ENCODE peak calls at places on chromosome 2, in four cellular contexts. X is A549, R is K562, A is HepG2. V is an unnamed sample.

GRCh38 chr2:112534826-112535225 is 7.4 kb upstream of the POLR1B start:
- DNase-seq in X (no peak), R (no peak), A (no peak), V (no peak)

GRCh38 chr2:158460632-158461297 is 4.0 kb downstream of the PKP4 start:
- DNase-seq in X (no peak), R (no peak), A (peak; percentile 14), V (no peak)

GRCh38 chr2:163171786-163172549 is 333.4 kb upstream of the KCNH7 start:
- DNase-seq in X (no peak), R (no peak), A (no peak), V (no peak)

GRCh38 chr2:232626584-232626983 is 6.8 kb upstream of the EFHD1 start:
- DNase-seq in X (no peak), R (no peak), A (no peak), V (no peak)

GRCh38 chr2:128511731-128512663 is 193.3 kb upstream of the HS6ST1 start:
- DNase-seq in X (no peak), R (no peak), A (no peak), V (no peak)

GRCh38 chr2:240247868-240248820 is 107.7 kb upstream of the OTOS start:
- DNase-seq in X (no peak), R (no peak), A (no peak), V (no peak)

GRCh38 chr2:69188174-69188900 is 175.4 kb downstream of the ANTXR1 start:
- DNase-seq in X (no peak), R (no peak), A (no peak), V (no peak)

GRCh38 chr2:218992196-218992595 is 1.0 kb downstream of the CRYBA2 start:
- DNase-seq in X (no peak), R (no peak), A (no peak), V (no peak)

GRCh38 chr2:64645014-64645418 is 8.7 kb downstream of the SERTAD2 start:
- DNase-seq in X (peak; percentile 75), R (peak; percentile 85), A (peak; percentile 78), V (no peak)

GRCh38 chr2:184032983-184033382 is 565.3 kb upstream of the ZNF804A start:
- DNase-seq in X (no peak), R (no peak), A (no peak), V (no peak)

GRCh38 chr2:101860782-101861181 is 131.0 kb upstream of the IL1R2 start:
- DNase-seq in X (no peak), R (no peak), A (no peak), V (no peak)

GRCh38 chr2:120247851-120248250 is 4.8 kb upstream of the RALB start:
- DNase-seq in X (no peak), R (no peak), A (no peak), V (no peak)

GRCh38 chr2:189327879-189328351 is 113.4 kb upstream of the WDR75 start:
- DNase-seq in X (no peak), R (no peak), A (no peak), V (no peak)

GRCh38 chr2:73700111-73700510 is 37.0 kb downstream of the TPRKB start:
- DNase-seq in X (no peak), R (no peak), A (no peak), V (no peak)

GRCh38 chr2:75064691-75065396 is 106.4 kb downstream of the POLE4 start:
- DNase-seq in X (peak; percentile 42), R (peak; percentile 63), A (peak; percentile 32), V (no peak)

GRCh38 chr2:240573516-240574385 is 5.5 kb downstream of the RNPEPL1 start:
- DNase-seq in X (no peak), R (no peak), A (no peak), V (no peak)

GRCh38 chr2:159093496-159093895 is 125.1 kb downstream of the TANC1 start:
- DNase-seq in X (no peak), R (no peak), A (no peak), V (no peak)

GRCh38 chr2:191327484-191327883 is 82.3 kb downstream of the MYO1B start:
- DNase-seq in X (no peak), R (no peak), A (no peak), V (no peak)

GRCh38 chr2:10892796-10893350 is 18.9 kb upstream of the KCNF1 start:
- DNase-seq in X (no peak), R (no peak), A (no peak), V (no peak)

GRCh38 chr2:230472619-230473018 is 56.6 kb downstream of the SP100 start:
- DNase-seq in X (no peak), R (no peak), A (no peak), V (peak; percentile 34)

GRCh38 chr2:108354171-108354570 is 23.6 kb upstream of the SULT1C4 start:
- DNase-seq in X (no peak), R (no peak), A (no peak), V (no peak)

GRCh38 chr2:121319941-121320340 is 34.9 kb upstream of the TFCP2L1 start:
- DNase-seq in X (no peak), R (no peak), A (no peak), V (no peak)

GRCh38 chr2:127066942-127067341 is 40.0 kb downstream of the BIN1 start:
- DNase-seq in X (no peak), R (no peak), A (no peak), V (no peak)

GRCh38 chr2:225894240-225894980 is 494.9 kb downstream of the NYAP2 start:
- DNase-seq in X (peak; percentile 7), R (no peak), A (peak; percentile 69), V (no peak)

GRCh38 chr2:157264099-157264498 is 6.6 kb downstream of the GALNT5 start:
- DNase-seq in X (no peak), R (no peak), A (no peak), V (no peak)

GRCh38 chr2:144426981-144427479 is 92.9 kb downstream of the ZEB2 start:
- DNase-seq in X (no peak), R (no peak), A (peak; percentile 82), V (no peak)

GRCh38 chr2:241853651-241854341 is 4.9 kb downstream of the PDCD1 start:
- DNase-seq in X (no peak), R (no peak), A (no peak), V (no peak)

GRCh38 chr2:96960271-96960955 is 26.0 kb downstream of the FAM178B start:
- DNase-seq in X (peak; percentile 80), R (peak; percentile 89), A (peak; percentile 76), V (no peak)

GRCh38 chr2:70385966-70386595 is 84.2 kb upstream of the FAM136A start:
- DNase-seq in X (no peak), R (peak; percentile 56), A (no peak), V (no peak)

GRCh38 chr2:37447446-37447845 is 103.0 kb downstream of the QPCT start:
- DNase-seq in X (no peak), R (no peak), A (no peak), V (no peak)

DNA sequence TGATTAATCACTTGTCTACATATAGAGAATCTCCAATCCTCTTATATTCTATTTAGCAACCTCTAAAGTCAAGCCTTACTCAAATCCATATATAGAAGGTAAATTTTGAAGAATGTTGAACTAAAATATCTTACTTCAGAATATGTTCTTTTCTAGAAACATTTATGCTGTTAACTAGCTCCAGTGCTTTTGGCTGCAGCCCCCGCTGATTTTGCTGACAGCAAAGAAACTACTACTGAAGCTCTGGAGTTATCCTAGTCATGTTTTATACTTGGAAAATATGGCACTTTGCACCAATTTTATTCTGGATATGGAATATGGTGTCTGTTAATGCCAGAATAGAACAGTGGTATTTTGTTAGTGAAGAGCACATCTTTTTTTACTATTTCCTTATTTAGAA is 212.4 kb upstream of the FSIP2 start:
- DNase-seq in X (no peak), R (no peak), A (no peak), V (no peak)
- TF ChIP-seq POLR2AphosphoS2 in X (no peak), R (no peak), A (no peak), V (no peak)

DNA sequence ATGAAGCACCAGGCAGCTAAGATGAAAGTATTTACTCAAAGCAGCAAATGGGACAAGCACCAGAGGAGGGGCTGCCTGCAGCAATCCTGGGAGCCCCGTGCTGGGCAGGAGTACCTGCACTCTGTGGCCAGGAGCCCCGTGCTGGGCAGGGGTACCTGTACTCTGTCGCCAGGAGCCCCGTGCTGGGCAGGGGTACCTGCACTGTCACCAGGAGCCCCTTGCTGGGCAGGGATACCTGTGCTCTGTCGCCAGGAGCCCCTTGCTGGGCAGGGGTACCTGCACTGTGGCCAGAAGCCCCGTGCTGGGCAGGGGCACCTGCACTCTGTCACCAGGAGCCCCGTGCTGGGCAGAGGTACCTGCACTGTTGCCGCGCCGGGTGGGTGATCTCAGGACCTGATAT is 158.6 kb downstream of the MYT1L start:
- DNase-seq in X (no peak), R (no peak), A (no peak), V (no peak)
- TF ChIP-seq POLR2AphosphoS2 in X (no peak), R (no peak), A (no peak), V (no peak)

GRCh38 chr2:3379647-3380534 is at the start of gene TRAPPC12:
- DNase-seq in X (peak; percentile 90), R (peak; percentile 91), A (peak; percentile 95), V (peak; percentile 69)

GRCh38 chr2:3379339-3379646 is 201 bp upstream of the TRAPPC12 start:
- DNase-seq in X (no peak), R (no peak), A (no peak), V (no peak)

GRCh38 chr2:3377612-3378432 is at the start of gene EIPR1:
- DNase-seq in X (peak; percentile 99), R (peak; percentile 96), A (peak; percentile 99), V (peak; percentile 92)

GRCh38 chr2:3376821-3377220 is 797 bp downstream of the EIPR1 start:
- DNase-seq in X (no peak), R (no peak), A (no peak), V (no peak)

GRCh38 chr2:3377279-3377611 is 373 bp downstream of the EIPR1 start:
- DNase-seq in X (peak; percentile 73), R (peak; percentile 53), A (peak; percentile 75), V (peak; percentile 19)
- TF ChIP-seq POLR2AphosphoS2 in X (no peak), R (no peak), A (no peak), V (no peak)

GRCh38 chr2:168480825-168481585 is 24.9 kb downstream of the CERS6 start:
- DNase-seq in X (no peak), R (no peak), A (no peak), V (no peak)
- TF ChIP-seq POLR2AphosphoS2 in X (no peak), R (no peak), A (no peak), V (no peak)

DNA sequence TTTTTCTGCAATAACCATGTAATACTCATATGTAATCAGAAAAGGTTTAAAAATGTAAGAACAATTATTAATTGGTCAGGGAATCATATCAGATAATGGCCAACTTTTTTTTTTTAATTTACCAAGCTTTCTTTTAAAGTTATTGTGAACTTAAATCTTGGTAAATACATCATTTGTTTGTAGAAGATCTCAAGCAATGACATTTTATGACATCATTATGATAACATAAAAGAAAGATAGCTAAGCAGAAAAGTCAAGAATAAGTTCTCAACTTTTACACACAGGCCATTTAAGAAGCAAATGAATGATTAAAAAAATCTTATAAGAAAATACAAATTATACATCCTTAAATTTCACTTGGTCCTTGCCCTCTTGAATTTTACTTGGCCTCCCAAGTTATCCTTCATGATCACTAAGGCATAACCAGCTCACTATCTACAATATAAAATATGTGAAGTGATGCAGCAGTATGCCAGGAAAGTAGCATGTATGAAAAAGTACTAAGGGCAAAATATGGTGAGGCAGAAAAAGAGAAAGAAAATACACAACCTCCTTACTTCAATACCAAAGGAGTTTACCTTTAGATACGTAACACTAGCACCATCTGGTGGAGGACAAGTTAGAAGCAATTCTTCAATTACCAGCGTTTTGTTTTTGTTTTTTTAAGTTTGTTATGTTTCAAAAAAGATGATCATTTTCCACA is 116.6 kb downstream of the SRBD1 start:
- DNase-seq in X (peak; percentile 34), R (peak; percentile 27), A (peak; percentile 64), V (peak; percentile 21)
- TF ChIP-seq POLR2AphosphoS2 in X (no peak), R (no peak), A (no peak), V (no peak)

V was measured in GM12878.